ENCODE peak calls at places on chromosomes 5 and 9, in five cellular contexts. One of them, this sample, is unnamed.

GRCh38 chr5:146628950-146629349 is 113.0 kb upstream of the GPR151 start:
- DNase-seq in right cardiac atrium: no peak
- DNase-seq in brain microvascular endothelial cell: no peak
- DNase-seq in stomach: no peak
- DNase-seq in caudate nucleus: no peak
- DNase-seq in this sample: no peak

GRCh38 chr9:101117091-101117490 is 88.6 kb downstream of the PLPPR1 start:
- DNase-seq in stomach: no peak
- DNase-seq in caudate nucleus: no peak
- DNase-seq in right cardiac atrium: no peak
- DNase-seq in brain microvascular endothelial cell: no peak
- DNase-seq in this sample: no peak

GRCh38 chr5:89069591-89069990 is 186.6 kb upstream of the MEF2C start:
- DNase-seq in stomach: no peak
- DNase-seq in brain microvascular endothelial cell: no peak
- DNase-seq in caudate nucleus: no peak
- DNase-seq in right cardiac atrium: no peak
- DNase-seq in this sample: no peak

GRCh38 chr9:70553718-70554673 is 139.5 kb upstream of the KLF9 start:
- DNase-seq in stomach: no peak
- DNase-seq in right cardiac atrium: no peak
- DNase-seq in caudate nucleus: peak; percentile 45
- DNase-seq in brain microvascular endothelial cell: no peak
- DNase-seq in this sample: no peak

GRCh38 chr5:128546658-128547281 is 8.7 kb upstream of the FBN2 start:
- DNase-seq in brain microvascular endothelial cell: no peak
- DNase-seq in right cardiac atrium: no peak
- DNase-seq in caudate nucleus: no peak
- DNase-seq in stomach: no peak
- DNase-seq in this sample: no peak

GRCh38 chr9:16773116-16773515 is 97.4 kb downstream of the BNC2 start:
- DNase-seq in brain microvascular endothelial cell: no peak
- DNase-seq in caudate nucleus: no peak
- DNase-seq in stomach: no peak
- DNase-seq in right cardiac atrium: no peak
- DNase-seq in this sample: no peak

GRCh38 chr9:9341203-9341602 is 1271.6 kb downstream of the PTPRD start:
- DNase-seq in stomach: no peak
- DNase-seq in brain microvascular endothelial cell: no peak
- DNase-seq in right cardiac atrium: no peak
- DNase-seq in caudate nucleus: no peak
- DNase-seq in this sample: no peak

GRCh38 chr5:108102463-108102862 is 279.4 kb downstream of the FBXL17 start:
- DNase-seq in stomach: no peak
- DNase-seq in right cardiac atrium: no peak
- DNase-seq in caudate nucleus: no peak
- DNase-seq in brain microvascular endothelial cell: peak; percentile 2
- DNase-seq in this sample: no peak

GRCh38 chr5:9924614-9925013 is 294.5 kb upstream of the TAS2R1 start:
- DNase-seq in stomach: no peak
- DNase-seq in caudate nucleus: no peak
- DNase-seq in right cardiac atrium: no peak
- DNase-seq in brain microvascular endothelial cell: peak; percentile 95
- DNase-seq in this sample: peak; percentile 99

GRCh38 chr5:21236896-21237830 is 1249.2 kb upstream of the CDH18 start:
- DNase-seq in brain microvascular endothelial cell: no peak
- DNase-seq in stomach: no peak
- DNase-seq in caudate nucleus: no peak
- DNase-seq in right cardiac atrium: no peak
- DNase-seq in this sample: peak; percentile 56

GRCh38 chr9:138120072-138120471 is 242.5 kb downstream of the CACNA1B start:
- DNase-seq in brain microvascular endothelial cell: no peak
- DNase-seq in stomach: no peak
- DNase-seq in right cardiac atrium: no peak
- DNase-seq in caudate nucleus: no peak
- DNase-seq in this sample: no peak

GRCh38 chr5:1948663-1949191 is 66.0 kb upstream of the IRX4 start:
- DNase-seq in right cardiac atrium: peak; percentile 63
- DNase-seq in stomach: no peak
- DNase-seq in caudate nucleus: no peak
- DNase-seq in brain microvascular endothelial cell: no peak
- DNase-seq in this sample: peak; percentile 90

GRCh38 chr9:113912816-113913215 is 36.7 kb downstream of the ZNF618 start:
- DNase-seq in right cardiac atrium: no peak
- DNase-seq in caudate nucleus: no peak
- DNase-seq in brain microvascular endothelial cell: no peak
- DNase-seq in stomach: no peak
- DNase-seq in this sample: no peak

GRCh38 chr5:10308844-10309243 is 1.1 kb upstream of the CMBL start:
- DNase-seq in right cardiac atrium: no peak
- DNase-seq in brain microvascular endothelial cell: no peak
- DNase-seq in stomach: no peak
- DNase-seq in caudate nucleus: no peak
- DNase-seq in this sample: no peak

GRCh38 chr9:129602598-129603415 is 18.1 kb downstream of the C9orf50 start:
- DNase-seq in stomach: no peak
- DNase-seq in brain microvascular endothelial cell: no peak
- DNase-seq in caudate nucleus: no peak
- DNase-seq in right cardiac atrium: no peak
- DNase-seq in this sample: no peak

GRCh38 chr9:115132648-115133047 is 14.7 kb upstream of the TNC start:
- DNase-seq in right cardiac atrium: peak; percentile 37
- DNase-seq in caudate nucleus: no peak
- DNase-seq in stomach: no peak
- DNase-seq in brain microvascular endothelial cell: peak; percentile 85
- DNase-seq in this sample: no peak

GRCh38 chr5:38695021-38695961 is 138.8 kb upstream of the LIFR start:
- DNase-seq in caudate nucleus: no peak
- DNase-seq in brain microvascular endothelial cell: no peak
- DNase-seq in stomach: no peak
- DNase-seq in right cardiac atrium: no peak
- DNase-seq in this sample: no peak

GRCh38 chr5:67581203-67581602 is 384.6 kb upstream of the CD180 start:
- DNase-seq in stomach: no peak
- DNase-seq in brain microvascular endothelial cell: no peak
- DNase-seq in right cardiac atrium: no peak
- DNase-seq in caudate nucleus: no peak
- DNase-seq in this sample: peak; percentile 39

GRCh38 chr9:129838707-129839259 is 3.5 kb downstream of the USP20 start:
- DNase-seq in caudate nucleus: no peak
- DNase-seq in brain microvascular endothelial cell: peak; percentile 83
- DNase-seq in stomach: no peak
- DNase-seq in right cardiac atrium: no peak
- DNase-seq in this sample: no peak

GRCh38 chr9:113973963-113974413 is 97.9 kb downstream of the ZNF618 start:
- DNase-seq in right cardiac atrium: no peak
- DNase-seq in caudate nucleus: peak; percentile 15
- DNase-seq in stomach: peak; percentile 39
- DNase-seq in brain microvascular endothelial cell: no peak
- DNase-seq in this sample: no peak

GRCh38 chr9:94086961-94087360 is 2.7 kb downstream of the PTPDC1 start:
- DNase-seq in stomach: no peak
- DNase-seq in right cardiac atrium: no peak
- DNase-seq in caudate nucleus: no peak
- DNase-seq in brain microvascular endothelial cell: no peak
- DNase-seq in this sample: no peak

GRCh38 chr9:71692337-71692736 is 76.0 kb downstream of the CEMIP2 start:
- DNase-seq in caudate nucleus: no peak
- DNase-seq in right cardiac atrium: no peak
- DNase-seq in stomach: no peak
- DNase-seq in brain microvascular endothelial cell: no peak
- DNase-seq in this sample: no peak

GRCh38 chr5:55997742-55998351 is 3.1 kb upstream of the IL6ST start:
- DNase-seq in right cardiac atrium: no peak
- DNase-seq in stomach: no peak
- DNase-seq in caudate nucleus: no peak
- DNase-seq in brain microvascular endothelial cell: peak; percentile 30
- DNase-seq in this sample: peak; percentile 78

GRCh38 chr9:83119873-83120272 is 56.9 kb upstream of the RASEF start:
- DNase-seq in caudate nucleus: no peak
- DNase-seq in right cardiac atrium: no peak
- DNase-seq in brain microvascular endothelial cell: no peak
- DNase-seq in stomach: no peak
- DNase-seq in this sample: no peak

GRCh38 chr5:180639743-180640300 is 9.6 kb downstream of the FLT4 start:
- DNase-seq in caudate nucleus: no peak
- DNase-seq in stomach: no peak
- DNase-seq in right cardiac atrium: no peak
- DNase-seq in brain microvascular endothelial cell: no peak
- DNase-seq in this sample: no peak

GRCh38 chr9:137804908-137805356 is 72.7 kb upstream of the CACNA1B start:
- DNase-seq in stomach: no peak
- DNase-seq in caudate nucleus: no peak
- DNase-seq in right cardiac atrium: no peak
- DNase-seq in brain microvascular endothelial cell: peak; percentile 12
- DNase-seq in this sample: peak; percentile 43

GRCh38 chr5:38607930-38608545 is 51.6 kb upstream of the LIFR start:
- DNase-seq in caudate nucleus: no peak
- DNase-seq in right cardiac atrium: no peak
- DNase-seq in brain microvascular endothelial cell: peak; percentile 45
- DNase-seq in stomach: no peak
- DNase-seq in this sample: no peak

GRCh38 chr9:112969730-112970129 is 42.3 kb downstream of the ZNF883 start:
- DNase-seq in brain microvascular endothelial cell: no peak
- DNase-seq in caudate nucleus: no peak
- DNase-seq in right cardiac atrium: no peak
- DNase-seq in stomach: no peak
- DNase-seq in this sample: no peak

GRCh38 chr5:180206993-180207392 is 2.0 kb downstream of the RASGEF1C start:
- DNase-seq in stomach: no peak
- DNase-seq in caudate nucleus: no peak
- DNase-seq in right cardiac atrium: no peak
- DNase-seq in brain microvascular endothelial cell: no peak
- DNase-seq in this sample: no peak

GRCh38 chr9:130874783-130875182 is 21.8 kb downstream of the QRFP start:
- DNase-seq in right cardiac atrium: no peak
- DNase-seq in stomach: no peak
- DNase-seq in caudate nucleus: no peak
- DNase-seq in brain microvascular endothelial cell: no peak
- DNase-seq in this sample: no peak
- H3K27ac ChIP-seq in right cardiac atrium: no peak overlapping the region
- H3K27ac ChIP-seq in stomach: no peak overlapping the region
- H3K27ac ChIP-seq in caudate nucleus: no peak overlapping the region
- H3K27ac ChIP-seq in brain microvascular endothelial cell: peak overlapping the region; percentile 1
- H3K27ac ChIP-seq in this sample: no peak overlapping the region

GRCh38 chr5:158770506-158770905 is 329.2 kb downstream of the EBF1 start:
- DNase-seq in stomach: no peak
- DNase-seq in right cardiac atrium: no peak
- DNase-seq in brain microvascular endothelial cell: no peak
- DNase-seq in caudate nucleus: no peak
- DNase-seq in this sample: no peak

GRCh38 chr5:158769079-158769478 is 330.6 kb downstream of the EBF1 start:
- DNase-seq in caudate nucleus: no peak
- DNase-seq in right cardiac atrium: no peak
- DNase-seq in brain microvascular endothelial cell: no peak
- DNase-seq in stomach: no peak
- DNase-seq in this sample: no peak

GRCh38 chr5:158773151-158773550 is 326.6 kb downstream of the EBF1 start:
- DNase-seq in caudate nucleus: no peak
- DNase-seq in stomach: no peak
- DNase-seq in right cardiac atrium: no peak
- DNase-seq in brain microvascular endothelial cell: no peak
- DNase-seq in this sample: no peak

GRCh38 chr5:158765407-158765806 is 334.3 kb downstream of the EBF1 start:
- DNase-seq in brain microvascular endothelial cell: no peak
- DNase-seq in caudate nucleus: no peak
- DNase-seq in right cardiac atrium: no peak
- DNase-seq in stomach: no peak
- DNase-seq in this sample: no peak

GRCh38 chr5:158769702-158770101 is 330.0 kb downstream of the EBF1 start:
- DNase-seq in brain microvascular endothelial cell: no peak
- DNase-seq in stomach: no peak
- DNase-seq in right cardiac atrium: no peak
- DNase-seq in caudate nucleus: no peak
- DNase-seq in this sample: no peak
- H3K27ac ChIP-seq in brain microvascular endothelial cell: no peak overlapping the region
- H3K27ac ChIP-seq in stomach: no peak overlapping the region
- H3K27ac ChIP-seq in right cardiac atrium: no peak overlapping the region
- H3K27ac ChIP-seq in caudate nucleus: no peak overlapping the region
- H3K27ac ChIP-seq in this sample: no peak overlapping the region

DNA sequence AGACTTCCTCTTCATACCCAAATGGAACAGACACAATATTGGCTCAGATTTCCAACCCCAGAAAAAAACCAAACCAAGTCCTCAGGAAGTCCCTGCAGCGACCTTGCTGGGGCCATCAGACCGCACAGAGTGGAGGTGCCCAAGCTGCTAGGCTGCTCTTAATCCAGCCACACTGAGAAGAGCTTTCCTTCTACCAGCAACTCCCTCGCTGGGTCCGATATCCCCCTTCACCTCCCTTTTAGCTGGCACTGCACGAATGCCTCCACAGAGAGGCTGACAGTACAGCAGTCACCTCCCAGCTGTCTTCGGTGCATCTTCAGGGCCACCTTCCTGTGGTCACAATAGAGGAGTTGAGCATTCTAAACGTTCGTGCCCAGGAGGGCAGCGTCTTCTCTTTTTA is 5.8 kb downstream of the NAIF1 start:
- DNase-seq in right cardiac atrium: no peak
- DNase-seq in stomach: no peak
- DNase-seq in caudate nucleus: no peak
- DNase-seq in brain microvascular endothelial cell: no peak
- DNase-seq in this sample: no peak
- H3K27ac ChIP-seq in right cardiac atrium: no peak overlapping the region
- H3K27ac ChIP-seq in stomach: no peak overlapping the region
- H3K27ac ChIP-seq in caudate nucleus: no peak overlapping the region
- H3K27ac ChIP-seq in brain microvascular endothelial cell: no peak overlapping the region
- H3K27ac ChIP-seq in this sample: no peak overlapping the region

DNA sequence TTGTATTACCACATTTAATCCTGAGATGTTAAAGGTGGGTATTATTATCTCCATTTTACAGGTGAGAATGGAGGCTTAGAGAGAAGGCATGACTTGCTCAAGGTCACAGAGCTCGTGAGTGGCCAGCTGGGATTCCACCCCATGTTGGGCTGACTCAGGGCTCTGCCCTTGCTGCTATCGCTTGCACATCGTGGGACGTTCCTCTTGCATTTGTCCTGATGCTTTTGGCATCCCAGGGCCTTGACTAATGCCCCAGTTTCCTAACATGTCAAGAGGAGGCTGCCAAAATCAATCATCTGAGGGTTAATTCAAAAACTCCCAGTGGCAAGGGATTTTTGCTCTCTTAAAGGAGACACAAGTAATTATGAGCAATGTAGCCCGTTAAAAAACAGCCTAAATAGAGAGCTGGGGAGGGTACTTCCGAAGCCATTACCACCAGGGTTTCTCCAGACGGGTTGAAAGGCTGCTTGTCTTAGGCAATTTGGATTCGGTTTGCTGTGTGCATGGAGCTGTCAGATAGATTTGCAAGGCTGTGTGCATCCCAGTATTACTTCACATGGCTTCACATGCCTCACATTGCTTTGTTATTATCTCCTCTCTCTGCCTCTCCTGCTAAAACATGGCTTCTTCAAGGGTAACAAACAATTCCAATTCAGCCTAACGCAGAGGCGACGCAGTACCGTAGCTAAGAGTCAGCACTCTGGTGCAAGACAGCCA is 347.4 kb downstream of the DRD1 start:
- DNase-seq in brain microvascular endothelial cell: no peak
- DNase-seq in stomach: no peak
- DNase-seq in right cardiac atrium: no peak
- DNase-seq in caudate nucleus: no peak
- DNase-seq in this sample: no peak
- H3K27ac ChIP-seq in brain microvascular endothelial cell: no peak overlapping the region
- H3K27ac ChIP-seq in stomach: no peak overlapping the region
- H3K27ac ChIP-seq in right cardiac atrium: no peak overlapping the region
- H3K27ac ChIP-seq in caudate nucleus: no peak overlapping the region
- H3K27ac ChIP-seq in this sample: no peak overlapping the region

This sample was measured in epithelial cell of prostate.